ENCODE peak calls at places on chromosome 4, in ten cellular contexts. G, W, F, E, U, C, S, T, M and X are unnamed samples.

GRCh38 chr4:81162752-81163458 is 52.1 kb downstream of the PRKG2 start:
- DNase-seq in G (no peak), W (no peak), F (no peak), E (no peak), U (no peak), C (no peak), S (no peak), T (no peak), M (no peak), X (no peak)

GRCh38 chr4:2416564-2417195 is 1.8 kb downstream of the ZFYVE28 start:
- DNase-seq in G (peak), W (peak), F (no peak), E (no peak), U (no peak), C (peak), S (no peak), T (no peak), M (peak), X (no peak)

GRCh38 chr4:124329134-124329533 is 383.4 kb downstream of the ANKRD50 start:
- DNase-seq in G (no peak), W (no peak), F (no peak), E (no peak), U (no peak), C (no peak), S (no peak), T (no peak), M (no peak), X (no peak)

GRCh38 chr4:82789377-82789776 is 9.2 kb downstream of the SCD5 start:
- DNase-seq in G (no peak), W (no peak), F (no peak), E (no peak), U (no peak), C (no peak), S (no peak), T (no peak), M (no peak), X (no peak)

GRCh38 chr4:55396305-55397023 is 707 bp downstream of the TMEM165 start:
- DNase-seq in G (peak), W (peak), F (no peak), E (no peak), U (peak), C (peak), S (peak), T (peak), M (peak), X (peak)

GRCh38 chr4:148452970-148453369 is 10.8 kb upstream of the NR3C2 start:
- DNase-seq in G (peak), W (no peak), F (no peak), E (no peak), U (no peak), C (no peak), S (no peak), T (no peak), M (no peak), X (no peak)

GRCh38 chr4:184166736-184167135 is 50.9 kb downstream of the ENPP6 start:
- DNase-seq in G (peak), W (no peak), F (no peak), E (no peak), U (no peak), C (no peak), S (no peak), T (no peak), M (no peak), X (no peak)

GRCh38 chr4:138981930-138982390 is 33.6 kb upstream of the NOCT start:
- DNase-seq in G (peak), W (peak), F (no peak), E (peak), U (no peak), C (peak), S (no peak), T (peak), M (peak), X (no peak)

GRCh38 chr4:92305148-92305877 is 1.5 kb downstream of the GRID2 start:
- DNase-seq in G (peak), W (peak), F (peak), E (peak), U (no peak), C (no peak), S (no peak), T (peak), M (peak), X (peak)

GRCh38 chr4:14749910-14750309 is 252.4 kb upstream of the CPEB2 start:
- DNase-seq in G (peak), W (peak), F (no peak), E (no peak), U (no peak), C (peak), S (no peak), T (no peak), M (peak), X (peak)

GRCh38 chr4:95676190-95676589 is 127.4 kb upstream of the UNC5C start:
- DNase-seq in G (no peak), W (peak), F (no peak), E (peak), U (no peak), C (peak), S (no peak), T (peak), M (no peak), X (no peak)

GRCh38 chr4:140944539-140944938 is 188.4 kb upstream of the TBC1D9 start:
- DNase-seq in G (no peak), W (peak), F (no peak), E (no peak), U (no peak), C (no peak), S (no peak), T (peak), M (peak), X (no peak)

GRCh38 chr4:73730292-73730691 is 10.1 kb upstream of the CXCL8 start:
- DNase-seq in G (no peak), W (no peak), F (no peak), E (peak), U (no peak), C (peak), S (no peak), T (peak), M (peak), X (no peak)

GRCh38 chr4:9970399-9971011 is 50.8 kb downstream of the SLC2A9 start:
- DNase-seq in G (no peak), W (no peak), F (no peak), E (no peak), U (no peak), C (no peak), S (no peak), T (no peak), M (no peak), X (no peak)

GRCh38 chr4:165293061-165293460 is 34.4 kb upstream of the MSMO1 start:
- DNase-seq in G (peak), W (no peak), F (no peak), E (no peak), U (no peak), C (peak), S (no peak), T (no peak), M (no peak), X (no peak)

GRCh38 chr4:168710353-168710946 is 213.6 kb downstream of the PALLD start:
- DNase-seq in G (peak), W (peak), F (no peak), E (peak), U (no peak), C (peak), S (no peak), T (peak), M (peak), X (no peak)

GRCh38 chr4:182826391-182826790 is 90.8 kb downstream of the DCTD start:
- DNase-seq in G (no peak), W (no peak), F (no peak), E (no peak), U (no peak), C (no peak), S (no peak), T (no peak), M (no peak), X (no peak)

GRCh38 chr4:1078490-1078889 is 34.9 kb downstream of the RNF212 start:
- DNase-seq in G (no peak), W (no peak), F (no peak), E (no peak), U (no peak), C (no peak), S (no peak), T (no peak), M (no peak), X (no peak)

GRCh38 chr4:37803348-37803973 is 23.0 kb upstream of the PGM2 start:
- DNase-seq in G (peak), W (peak), F (no peak), E (peak), U (no peak), C (peak), S (no peak), T (peak), M (peak), X (peak)

GRCh38 chr4:24750106-24750505 is 45.3 kb upstream of the SOD3 start:
- DNase-seq in G (no peak), W (no peak), F (no peak), E (no peak), U (no peak), C (no peak), S (no peak), T (no peak), M (no peak), X (no peak)

GRCh38 chr4:93201471-93201870 is 627.1 kb upstream of the ATOH1 start:
- DNase-seq in G (no peak), W (no peak), F (no peak), E (no peak), U (no peak), C (no peak), S (no peak), T (no peak), M (no peak), X (no peak)

GRCh38 chr4:123640271-123640670 is 243.7 kb downstream of the SPRY1 start:
- DNase-seq in G (no peak), W (peak), F (no peak), E (no peak), U (no peak), C (no peak), S (no peak), T (peak), M (no peak), X (no peak)

GRCh38 chr4:99856166-99856565 is 38.1 kb downstream of the LAMTOR3 start:
- DNase-seq in G (peak), W (peak), F (no peak), E (peak), U (no peak), C (peak), S (no peak), T (peak), M (no peak), X (no peak)

GRCh38 chr4:98572697-98573096 is 85.7 kb downstream of the TSPAN5 start:
- DNase-seq in G (no peak), W (peak), F (no peak), E (peak), U (no peak), C (no peak), S (no peak), T (no peak), M (no peak), X (peak)

GRCh38 chr4:8730681-8731080 is 138.1 kb downstream of the CPZ start:
- DNase-seq in G (no peak), W (no peak), F (no peak), E (no peak), U (no peak), C (no peak), S (no peak), T (no peak), M (no peak), X (no peak)